ENCODE peak calls at places on chromosomes 2 and 18, in four cellular contexts. Y is aorta, F is NCI-H510A treated with DMSO at 0.1 percent for 48 hours, A is GM18507. R is an unnamed sample.

GRCh38 chr2:8435608-8436007 is 246.2 kb upstream of the ID2 start:
- DNase-seq in Y (no peak), F (no peak), A (no peak), R (no peak)

GRCh38 chr18:596288-596881 is 403 bp upstream of the CLUL1 start:
- DNase-seq in Y (no peak), F (no peak), A (no peak), R (no peak)

GRCh38 chr2:202278036-202278760 is 12.6 kb downstream of the NOP58 start:
- DNase-seq in Y (no peak), F (no peak), A (no peak), R (no peak)

GRCh38 chr2:134261398-134262131 is 7.7 kb downstream of the MGAT5 start:
- DNase-seq in Y (no peak), F (peak), A (no peak), R (no peak)

GRCh38 chr2:11004206-11004605 is 92.5 kb downstream of the KCNF1 start:
- DNase-seq in Y (no peak), F (peak), A (no peak), R (no peak)

GRCh38 chr2:19873014-19873413 is 28.8 kb downstream of the TTC32 start:
- DNase-seq in Y (peak), F (no peak), A (no peak), R (no peak)

GRCh38 chr2:201219328-201220096 is 36.6 kb downstream of the CASP10 start:
- DNase-seq in Y (no peak), F (no peak), A (no peak), R (no peak)

GRCh38 chr18:10130626-10131025 is 216.8 kb downstream of the VAPA start:
- DNase-seq in Y (no peak), F (no peak), A (no peak), R (no peak)

GRCh38 chr18:10279905-10280658 is 174.4 kb upstream of the APCDD1 start:
- DNase-seq in Y (no peak), F (no peak), A (no peak), R (no peak)

GRCh38 chr2:164015328-164016123 is 279.7 kb upstream of the FIGN start:
- DNase-seq in Y (no peak), F (no peak), A (peak), R (no peak)

GRCh38 chr2:190267302-190267701 is 52.3 kb downstream of the HIBCH start:
- DNase-seq in Y (no peak), F (no peak), A (no peak), R (no peak)

GRCh38 chr2:238154570-238154969 is 4.2 kb upstream of the ERFE start:
- DNase-seq in Y (no peak), F (no peak), A (no peak), R (no peak)

GRCh38 chr18:61732854-61733253 is 160.0 kb downstream of the RNF152 start:
- DNase-seq in Y (peak), F (no peak), A (no peak), R (no peak)

GRCh38 chr2:235234711-235235110 is 259.1 kb upstream of the AGAP1 start:
- DNase-seq in Y (no peak), F (no peak), A (no peak), R (no peak)

GRCh38 chr2:218517434-218518206 is 50.5 kb downstream of the USP37 start:
- DNase-seq in Y (no peak), F (no peak), A (peak), R (no peak)